ENCODE peak calls at places on chromosomes 7 and 10, in eight cellular contexts. V is BE2C, B is lower lobe of right lung, M is fibroblast of villous mesenchyme, G is mammary epithelial cell, J is heart right ventricle, Z is astrocyte of the spinal cord, Y is transverse colon. X is an unnamed sample.

GRCh38 chr7:138417840-138418239 is 42.2 kb upstream of the TRIM24 start:
- DNase-seq in M (no peak), Y (no peak), G (no peak), B (no peak), J (no peak), V (no peak), Z (no peak), X (no peak)

GRCh38 chr7:90190995-90191394 is 20.5 kb upstream of the STEAP2 start:
- DNase-seq in B (no peak), G (no peak), V (no peak), J (no peak), Z (no peak), Y (no peak), M (no peak), X (no peak)

GRCh38 chr7:94298943-94299342 is 95.8 kb upstream of the COL1A2 start:
- DNase-seq in V (no peak), J (no peak), B (no peak), Z (peak), G (no peak), Y (no peak), M (peak), X (peak)

GRCh38 chr7:111528331-111528730 is 34.0 kb downstream of the IMMP2L start:
- DNase-seq in M (no peak), Z (no peak), G (no peak), J (no peak), B (no peak), Y (no peak), V (no peak), X (no peak)

GRCh38 chr7:75563171-75563570 is 71.1 kb downstream of the SPDYE5 start:
- DNase-seq in Y (no peak), M (no peak), G (no peak), V (no peak), J (no peak), Z (no peak), B (no peak), X (no peak)

GRCh38 chr7:91149518-91149917 is 114.7 kb upstream of the FZD1 start:
- DNase-seq in Z (no peak), J (no peak), G (no peak), Y (no peak), V (no peak), B (no peak), M (no peak), X (peak)

GRCh38 chr10:119166111-119166500 is 592 bp upstream of the SFXN4 start:
- DNase-seq in Y (no peak), J (no peak), M (no peak), Z (no peak), B (no peak), V (no peak), G (no peak), X (no peak)

GRCh38 chr10:4111593-4111992 is 326.6 kb upstream of the KLF6 start:
- DNase-seq in G (no peak), Y (no peak), M (no peak), V (no peak), J (no peak), B (no peak), Z (peak), X (peak)

GRCh38 chr10:129656642-129657041 is 189.6 kb downstream of the MGMT start:
- DNase-seq in J (no peak), Z (no peak), B (no peak), G (no peak), M (no peak), Y (no peak), V (no peak), X (no peak)

GRCh38 chr10:80407836-80408197 is 534 bp upstream of the PRXL2A start:
- DNase-seq in Y (peak), B (peak), G (peak), J (peak), V (no peak), M (no peak), Z (no peak), X (peak)

GRCh38 chr7:43364391-43364790 is 218.5 kb upstream of the STK17A start:
- DNase-seq in J (no peak), B (no peak), M (no peak), G (no peak), Z (no peak), V (peak), Y (no peak), X (no peak)

GRCh38 chr7:101743241-101743994 is 74.0 kb upstream of the CUX1 start:
- DNase-seq in M (peak), B (peak), G (peak), Y (peak), J (peak), V (peak), Z (peak), X (peak)

GRCh38 chr10:104076743-104077160 is 8.9 kb downstream of the COL17A1 start:
- DNase-seq in Y (peak), J (peak), Z (peak), V (no peak), G (no peak), B (peak), M (peak), X (peak)

GRCh38 chr10:91891285-91892001 is 17.8 kb downstream of the FGFBP3 start:
- DNase-seq in B (no peak), V (no peak), G (no peak), Y (no peak), J (no peak), Z (peak), M (peak), X (peak)

GRCh38 chr7:158955146-158955870 is 99.0 kb downstream of the DYNC2I1 start:
- DNase-seq in B (no peak), V (no peak), Y (no peak), Z (peak), J (no peak), G (no peak), M (no peak), X (no peak)

GRCh38 chr10:1643161-1643910 is 94.0 kb downstream of the ADARB2 start:
- DNase-seq in M (no peak), V (no peak), G (no peak), Z (no peak), Y (no peak), B (no peak), J (no peak), X (no peak)

GRCh38 chr7:30799206-30799975 is 28.2 kb downstream of the MINDY4 start:
- DNase-seq in J (no peak), M (peak), Y (no peak), B (no peak), V (no peak), G (peak), Z (peak), X (peak)

GRCh38 chr10:77609781-77610272 is 27.8 kb downstream of the KCNMA1 start:
- DNase-seq in Y (no peak), G (no peak), J (no peak), B (no peak), V (no peak), M (peak), Z (peak), X (peak)

GRCh38 chr7:149456770-149457421 is 4.0 kb downstream of the ZNF777 start:
- DNase-seq in M (no peak), B (no peak), Y (no peak), Z (no peak), G (peak), J (no peak), V (no peak), X (peak)

GRCh38 chr10:116429288-116429977 is 1.8 kb downstream of the PNLIPRP3 start:
- DNase-seq in Z (no peak), G (peak), J (no peak), V (no peak), M (no peak), Y (no peak), B (no peak), X (no peak)

GRCh38 chr7:151342102-151342646 is 562 bp downstream of the NUB1 start:
- DNase-seq in J (no peak), Y (no peak), M (peak), B (no peak), G (no peak), Z (peak), V (no peak), X (peak)

GRCh38 chr7:95865716-95866371 is 93.5 kb downstream of the DYNC1I1 start:
- DNase-seq in Y (no peak), G (no peak), Z (peak), J (no peak), M (peak), B (no peak), V (no peak), X (peak)

GRCh38 chr10:46001187-46001756 is 29.0 kb downstream of the TIMM23 start:
- DNase-seq in Z (no peak), M (no peak), Y (no peak), B (no peak), J (no peak), G (no peak), V (no peak), X (no peak)

GRCh38 chr10:66747451-66747850 is 178.4 kb upstream of the LRRTM3 start:
- DNase-seq in Y (no peak), B (no peak), J (no peak), V (no peak), G (peak), Z (peak), M (peak), X (peak)

GRCh38 chr7:77698042-77698625 is 1.9 kb downstream of the RSBN1L start:
- DNase-seq in G (no peak), Y (no peak), V (no peak), Z (no peak), M (peak), B (no peak), J (no peak), X (no peak)

GRCh38 chr10:130301026-130301892 is 165.1 kb downstream of the GLRX3 start:
- DNase-seq in V (no peak), Y (no peak), M (peak), J (peak), B (peak), G (no peak), Z (peak), X (peak)

GRCh38 chr7:31493714-31494181 is 20.1 kb upstream of the ITPRID1 start:
- DNase-seq in B (no peak), J (no peak), M (no peak), V (no peak), G (peak), Z (no peak), Y (peak), X (no peak)

GRCh38 chr7:86645174-86645566 is 1.5 kb downstream of the GRM3 start:
- DNase-seq in Z (no peak), M (no peak), G (no peak), Y (no peak), J (no peak), V (no peak), B (no peak), X (no peak)

GRCh38 chr7:904847-905246 is 28.5 kb downstream of the GET4 start:
- DNase-seq in B (no peak), J (no peak), Z (no peak), G (no peak), Y (no peak), M (peak), V (no peak), X (peak)

GRCh38 chr7:33841658-33842057 is 63.7 kb upstream of the BMPER start:
- DNase-seq in Y (no peak), J (no peak), B (no peak), M (peak), V (no peak), G (peak), Z (no peak), X (peak)

GRCh38 chr10:74329873-74330272 is 178.9 kb downstream of the ADK start:
- DNase-seq in B (no peak), Z (no peak), V (no peak), J (no peak), G (peak), M (no peak), Y (no peak), X (no peak)

GRCh38 chr10:11373626-11374310 is 237.7 kb downstream of the USP6NL start:
- DNase-seq in G (no peak), Y (no peak), B (no peak), M (no peak), J (no peak), Z (peak), V (no peak), X (no peak)

GRCh38 chr7:116632349-116632748 is 39.6 kb upstream of the MET start:
- DNase-seq in G (peak), M (peak), B (no peak), V (no peak), Y (no peak), Z (no peak), J (no peak), X (peak)

GRCh38 chr10:5889624-5890518 is at the start of the genes ANKRD16 and FBH1:
- DNase-seq in Y (peak), Z (peak), B (peak), M (peak), J (peak), V (peak), G (peak), X (peak)

GRCh38 chr10:13458107-13458761 is 70.6 kb downstream of the BEND7 start:
- DNase-seq in M (no peak), G (no peak), Z (no peak), J (no peak), Y (no peak), B (no peak), V (no peak), X (peak)

GRCh38 chr7:134520130-134520529 is 7.2 kb upstream of the AKR1B10 start:
- DNase-seq in Z (no peak), B (no peak), J (no peak), V (no peak), M (peak), Y (no peak), G (no peak), X (peak)

GRCh38 chr10:99375444-99375843 is 46.3 kb downstream of the CNNM1 start:
- DNase-seq in G (no peak), Z (no peak), B (no peak), V (no peak), J (no peak), M (no peak), Y (no peak), X (no peak)

GRCh38 chr7:157129200-157129599 is 9.5 kb upstream of the UBE3C start:
- DNase-seq in V (no peak), J (no peak), G (no peak), B (no peak), M (no peak), Y (no peak), Z (no peak), X (no peak)

GRCh38 chr10:75974080-75974479 is 542.7 kb downstream of the LRMDA start:
- DNase-seq in G (peak), B (no peak), J (no peak), Z (no peak), V (no peak), Y (no peak), M (no peak), X (no peak)

GRCh38 chr10:75972494-75973276 is 541.3 kb downstream of the LRMDA start:
- DNase-seq in Y (no peak), B (no peak), Z (peak), M (peak), G (no peak), V (peak), J (no peak), X (peak)

GRCh38 chr10:75967491-75967890 is 536.1 kb downstream of the LRMDA start:
- DNase-seq in G (no peak), B (no peak), Z (no peak), M (no peak), Y (no peak), J (no peak), V (no peak), X (no peak)

GRCh38 chr10:75969031-75969430 is 537.6 kb downstream of the LRMDA start:
- DNase-seq in B (no peak), M (peak), V (no peak), Y (no peak), J (no peak), Z (no peak), G (no peak), X (peak)

DNA sequence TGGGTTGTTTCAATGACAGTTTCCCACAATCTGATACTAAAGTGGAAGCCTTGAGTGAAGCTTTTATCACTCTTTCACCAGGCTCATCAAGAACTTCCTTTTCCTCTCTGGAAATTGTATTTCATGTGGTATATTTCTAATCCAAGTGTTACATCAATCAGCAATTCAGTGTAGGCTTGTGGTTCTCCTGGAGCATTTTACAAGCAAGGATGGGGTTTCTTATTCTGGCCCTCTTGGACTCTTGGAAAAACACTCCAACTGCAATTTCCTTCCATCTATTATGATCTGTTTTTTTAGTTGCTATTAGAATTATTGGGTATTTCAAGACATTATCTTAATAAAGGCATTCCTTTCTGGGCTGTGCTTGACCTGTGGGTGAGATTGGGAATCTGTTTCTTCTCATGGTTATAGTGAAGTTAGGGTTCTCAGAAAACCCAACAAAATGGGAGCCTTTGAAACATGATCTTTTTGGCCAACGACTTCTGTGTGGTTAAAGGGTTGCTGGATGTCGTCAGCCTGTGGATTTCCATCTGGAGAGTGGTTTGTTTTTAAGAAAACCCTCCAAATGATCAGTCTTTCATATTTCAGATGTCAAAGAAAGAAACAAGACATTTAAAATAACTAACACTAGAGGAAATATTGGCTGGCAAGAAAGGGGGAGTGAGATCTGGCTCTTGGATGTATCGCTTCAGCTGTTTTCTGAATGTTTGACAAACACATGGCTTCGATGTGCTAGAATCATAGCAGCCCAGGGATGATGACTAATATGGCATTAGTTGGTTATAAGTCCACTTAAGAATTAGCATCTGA is 540.2 kb downstream of the LRMDA start:
- DNase-seq in J (no peak), V (no peak), M (peak), G (no peak), B (no peak), Y (no peak), Z (peak), X (peak)
- H3K4me3 ChIP-seq in J (no peak), V (no peak), M (no peak), G (no peak), B (no peak), Y (no peak), Z (no peak), X (no peak)

GRCh38 chr10:52949899-52950298 is 177.3 kb upstream of the MBL2 start:
- DNase-seq in Z (peak), V (no peak), J (no peak), G (no peak), B (no peak), M (no peak), Y (peak), X (no peak)
- TF ChIP-seq CTCF in Z (peak), V (peak), J (no peak), G (peak), B (no peak), M (no peak), Y (no peak), X (no peak)

GRCh38 chr7:132428247-132428919 is 147.9 kb downstream of the PLXNA4 start:
- DNase-seq in J (no peak), G (no peak), Z (no peak), M (no peak), Y (no peak), B (no peak), V (peak), X (peak)
- H3K4me3 ChIP-seq in J (no peak), G (no peak), Z (no peak), M (no peak), Y (no peak), B (no peak), V (no peak), X (no peak)

GRCh38 chr7:99535667-99536066 is 16.2 kb downstream of the FAM200A start:
- DNase-seq in B (no peak), M (no peak), Z (no peak), Y (no peak), G (no peak), J (no peak), V (no peak), X (no peak)
- TF ChIP-seq CTCF in B (no peak), M (no peak), Z (no peak), Y (no peak), G (no peak), J (no peak), V (no peak), X (no peak)

DNA sequence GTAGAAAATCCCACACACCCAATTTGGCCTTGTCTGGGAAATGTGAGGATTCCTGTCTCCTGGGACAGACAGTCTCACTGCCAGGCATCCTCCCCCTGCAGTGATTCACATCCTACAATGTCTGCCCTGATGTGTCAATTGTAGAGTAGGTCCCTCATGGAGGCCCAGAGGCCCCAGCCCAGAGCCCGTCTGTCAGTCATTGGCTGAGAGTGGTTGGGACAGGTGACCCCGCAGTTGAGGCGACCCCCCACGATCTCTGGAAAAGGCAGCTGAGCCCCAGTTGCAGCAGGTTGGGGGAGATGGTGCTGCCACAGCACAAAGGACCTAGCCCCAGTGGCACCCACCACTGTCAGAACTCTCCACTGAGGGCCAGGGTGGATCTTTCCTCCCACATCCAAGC is 84.3 kb upstream of the INSIG1 start:
- DNase-seq in G (no peak), M (no peak), J (no peak), V (no peak), Z (peak), B (no peak), Y (no peak), X (peak)
- H3K4me3 ChIP-seq in G (no peak), M (no peak), J (no peak), V (no peak), Z (no peak), B (no peak), Y (no peak), X (no peak)

DNA sequence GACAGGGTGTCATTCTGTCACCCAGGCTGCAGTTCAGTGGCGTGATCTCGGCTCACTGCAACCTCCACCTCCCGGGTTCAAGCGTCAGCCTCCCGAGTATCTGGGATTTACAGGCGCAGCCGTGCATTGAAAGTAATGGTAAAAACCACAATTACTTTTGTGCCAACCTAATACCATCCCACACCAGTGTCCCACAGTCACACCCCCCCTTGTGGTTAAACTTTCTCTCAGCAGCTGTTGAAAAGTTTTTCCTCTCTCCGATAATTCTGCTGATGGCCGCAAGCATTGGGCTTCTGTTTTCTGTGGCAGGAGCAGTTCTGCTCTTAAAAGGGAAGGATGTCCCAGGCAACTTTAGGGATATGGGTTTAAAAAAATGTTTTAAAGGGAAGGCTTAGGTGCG is 6.6 kb upstream of the LAT2 start:
- DNase-seq in M (peak), G (peak), J (no peak), B (no peak), Z (peak), V (peak), Y (peak), X (peak)
- TF ChIP-seq CTCF in M (peak), G (peak), J (no peak), B (peak), Z (peak), V (peak), Y (peak), X (peak)